ENCODE peak calls at places on chromosomes 6 and 20, in seven cellular contexts. O is heart left ventricle, W is sigmoid colon, L is body of pancreas, T is transverse colon, R is Peyer's patch, G is breast epithelium. F is an unnamed sample.

GRCh38 chr20:47713941-47714450 is 71.3 kb downstream of the SULF2 start:
- DNase-seq in R (no peak), G (no peak), L (no peak), O (no peak), W (no peak), T (no peak), F (peak; percentile 71)

GRCh38 chr6:4970739-4971395 is 33.0 kb downstream of the RPP40 start:
- DNase-seq in O (no peak), G (no peak), T (no peak), R (no peak), W (no peak), L (no peak), F (no peak)

GRCh38 chr20:63553933-63554290 is at the start of gene FNDC11:
- DNase-seq in R (peak; percentile 76), G (no peak), W (no peak), O (peak; percentile 50), L (no peak), T (peak; percentile 63), F (no peak)

GRCh38 chr20:15863735-15864134 is 709.5 kb downstream of the KIF16B start:
- DNase-seq in T (no peak), O (no peak), G (no peak), W (no peak), L (no peak), R (no peak), F (no peak)

GRCh38 chr6:113813207-113813606 is 43.9 kb upstream of the MARCKS start:
- DNase-seq in G (no peak), T (no peak), R (no peak), W (no peak), O (no peak), L (no peak), F (no peak)

GRCh38 chr20:53785320-53785719 is 191.7 kb upstream of the ZNF217 start:
- DNase-seq in T (no peak), R (peak; percentile 34), W (peak; percentile 13), O (no peak), L (no peak), G (no peak), F (no peak)

GRCh38 chr6:14612016-14612415 is 494.4 kb downstream of the CD83 start:
- DNase-seq in T (no peak), L (no peak), O (no peak), G (no peak), R (no peak), W (no peak), F (no peak)

GRCh38 chr6:142416179-142416578 is 114.4 kb downstream of the ADGRG6 start:
- DNase-seq in O (no peak), T (no peak), R (no peak), G (no peak), W (no peak), L (no peak), F (no peak)

GRCh38 chr6:97136644-97137358 is 146.2 kb downstream of the MMS22L start:
- DNase-seq in O (no peak), L (no peak), G (no peak), W (no peak), R (no peak), T (no peak), F (no peak)

GRCh38 chr6:104201557-104201956 is 658.2 kb downstream of the HACE1 start:
- DNase-seq in O (no peak), L (no peak), R (no peak), W (no peak), T (no peak), G (no peak), F (no peak)
- TF ChIP-seq POLR2A in O (no peak), L (no peak), R (no peak), W (no peak), T (no peak), G (no peak), F (no peak)

GRCh38 chr20:57708694-57709673 is 831 bp downstream of the PMEPA1 start:
- DNase-seq in L (peak; percentile 45), T (no peak), W (peak; percentile 79), R (peak; percentile 58), O (no peak), G (no peak), F (peak; percentile 67)
- H3K27ac ChIP-seq in L (peak overlapping the region; percentile 93), T (peak overlapping the region; percentile 65), W (peak overlapping the region; percentile 93), R (peak overlapping the region; percentile 64), O (peak overlapping the region; percentile 26), G (peak overlapping the region; percentile 96), F (peak overlapping the region; percentile 57)

GRCh38 chr20:3307695-3308094 is 68.7 kb upstream of the SLC4A11 start:
- DNase-seq in O (no peak), W (no peak), T (no peak), L (no peak), R (no peak), G (no peak), F (no peak)
- TF ChIP-seq POLR2A in O (no peak), W (no peak), T (no peak), L (no peak), R (no peak), G (no peak), F (no peak)

DNA sequence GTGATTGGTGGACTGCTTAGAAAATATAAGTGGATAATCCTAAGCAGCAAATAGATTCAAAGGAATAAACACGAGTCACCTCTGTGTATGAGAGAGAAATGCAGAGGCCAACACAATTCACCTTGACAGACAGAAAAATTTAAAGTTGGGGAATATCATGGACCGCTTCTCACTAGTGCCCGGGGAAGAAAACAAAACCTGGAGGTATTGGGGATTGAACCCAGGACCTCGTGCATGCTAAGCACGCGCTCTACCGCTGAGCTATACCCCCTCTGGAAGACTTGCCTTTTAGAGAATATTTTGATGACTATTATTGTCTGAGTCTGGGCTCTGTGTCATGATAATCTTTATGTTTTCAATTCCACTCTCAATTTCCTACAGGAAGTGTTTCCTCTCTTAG is 111.9 kb downstream of the TRIM27 start:
- DNase-seq in R (no peak), T (no peak), G (no peak), L (no peak), W (no peak), O (no peak), F (no peak)
- H3K27ac ChIP-seq in R (no peak overlapping the region), T (no peak overlapping the region), G (no peak overlapping the region), L (no peak overlapping the region), W (no peak overlapping the region), O (no peak overlapping the region), F (no peak overlapping the region)

F was measured in ovary.